ENCODE peak calls at places on chromosome 22, in six cellular contexts. E, O, P, W, Z and L are unnamed samples.

GRCh38 chr22:46791201-46791731 is 28.8 kb downstream of the TBC1D22A start:
- DNase-seq in W (no peak), P (no peak), E (no peak), O (no peak), Z (no peak), L (peak; percentile 45)

GRCh38 chr22:23055448-23056179 is 14.7 kb upstream of the GNAZ start:
- DNase-seq in O (no peak), Z (no peak), P (no peak), W (no peak), E (no peak), L (no peak)

GRCh38 chr22:42745118-42745517 is 24.4 kb upstream of the A4GALT start:
- DNase-seq in W (no peak), P (no peak), O (no peak), E (no peak), Z (no peak), L (no peak)

GRCh38 chr22:45863981-45864751 is 112.8 kb downstream of the WNT7B start:
- DNase-seq in E (peak; percentile 72), O (peak; percentile 67), Z (peak; percentile 45), W (peak; percentile 85), P (peak; percentile 77), L (peak; percentile 41)

GRCh38 chr22:28948404-28948803 is 65.0 kb downstream of the ZNRF3 start:
- DNase-seq in P (no peak), O (no peak), Z (no peak), W (no peak), E (no peak), L (no peak)

GRCh38 chr22:50048066-50048765 is 9.9 kb downstream of the TTLL8 start:
- DNase-seq in E (no peak), Z (no peak), W (no peak), P (no peak), O (no peak), L (no peak)

GRCh38 chr22:33002035-33002434 is 56.1 kb downstream of the SYN3 start:
- DNase-seq in P (no peak), O (no peak), W (no peak), Z (no peak), E (no peak), L (no peak)

GRCh38 chr22:23888615-23889401 is 5.4 kb upstream of the MIF start:
- DNase-seq in P (no peak), E (no peak), W (peak; percentile 54), O (no peak), Z (peak; percentile 15), L (no peak)

GRCh38 chr22:41052661-41053490 is 39.5 kb upstream of the EP300 start:
- DNase-seq in Z (no peak), O (no peak), E (no peak), P (no peak), W (no peak), L (no peak)

GRCh38 chr22:38735465-38736256 is 20.1 kb downstream of the SUN2 start:
- DNase-seq in Z (no peak), O (no peak), P (peak; percentile 65), E (no peak), W (no peak), L (no peak)

GRCh38 chr22:27662359-27663030 is 139.1 kb downstream of the MN1 start:
- DNase-seq in Z (no peak), O (no peak), P (no peak), W (no peak), E (no peak), L (peak; percentile 46)

GRCh38 chr22:42316988-42317387 is 46.5 kb upstream of the TCF20 start:
- DNase-seq in P (no peak), O (peak; percentile 51), Z (no peak), E (no peak), W (no peak), L (no peak)

GRCh38 chr22:29146101-29146560 is 59.6 kb upstream of the EMID1 start:
- DNase-seq in Z (no peak), O (no peak), P (no peak), W (no peak), E (no peak), L (no peak)

GRCh38 chr22:27668828-27669797 is 132.4 kb downstream of the MN1 start:
- DNase-seq in W (peak; percentile 7), Z (peak; percentile 58), P (peak; percentile 52), O (no peak), E (no peak), L (no peak)

GRCh38 chr22:23938328-23939016 is 22.5 kb downstream of the GSTT2B start:
- DNase-seq in P (no peak), W (no peak), Z (no peak), E (no peak), O (peak; percentile 56), L (no peak)

GRCh38 chr22:49997932-49998717 is 14.4 kb downstream of the IL17REL start:
- DNase-seq in E (no peak), P (peak; percentile 36), W (no peak), Z (no peak), O (no peak), L (no peak)

GRCh38 chr22:45537734-45538181 is 35.1 kb downstream of the FBLN1 start:
- DNase-seq in O (peak; percentile 90), P (no peak), W (no peak), Z (no peak), E (no peak), L (peak; percentile 21)

GRCh38 chr22:48316876-48317250 is 1510.8 kb downstream of the BRD1 start:
- DNase-seq in W (no peak), O (no peak), Z (no peak), P (no peak), E (no peak), L (no peak)

GRCh38 chr22:19019679-19020032 is 83.6 kb upstream of the PRODH start:
- DNase-seq in O (no peak), E (no peak), Z (no peak), P (no peak), W (no peak), L (no peak)

GRCh38 chr22:46099740-46100139 is 50.6 kb upstream of the PPARA start:
- DNase-seq in W (no peak), O (no peak), Z (no peak), P (no peak), E (no peak), L (no peak)

DNA sequence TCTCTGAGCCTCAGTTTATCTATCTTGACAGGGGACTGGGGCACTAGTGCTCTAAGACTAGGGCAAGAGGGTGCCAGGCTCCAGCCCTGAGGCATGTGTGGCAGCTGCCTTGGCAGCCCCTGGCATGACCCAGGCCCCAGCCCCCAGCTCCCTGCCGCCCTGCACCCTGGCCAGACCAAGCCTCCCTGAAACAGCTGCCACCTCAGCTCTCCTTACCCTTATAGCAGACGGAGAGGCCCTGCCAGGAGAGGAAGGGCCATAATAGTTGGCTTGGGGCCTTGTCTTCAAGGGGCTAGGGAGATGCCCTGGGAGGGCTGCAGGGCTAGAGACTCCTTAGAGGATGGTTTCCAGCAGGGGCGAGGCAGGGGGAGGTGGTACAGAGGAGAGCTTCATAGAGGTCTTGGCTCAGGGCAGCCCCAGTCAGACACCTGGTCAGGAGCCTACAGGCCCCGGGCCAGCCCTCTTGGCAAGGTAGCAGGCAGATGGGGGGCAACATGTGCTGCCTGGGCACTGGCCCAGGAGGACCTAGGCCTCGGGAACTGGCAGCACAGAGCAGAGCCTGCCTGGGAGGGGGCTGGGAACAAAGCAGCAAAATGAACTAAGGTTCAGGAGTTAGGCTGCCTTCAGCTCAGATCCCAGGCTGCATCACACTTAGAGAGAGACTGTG is 13.0 kb downstream of the SMTN start:
- DNase-seq in P (no peak), O (no peak), W (no peak), Z (no peak), E (no peak), L (no peak)
- TF ChIP-seq CTCF in P (no peak), O (no peak), W (no peak), Z (no peak), E (no peak), L (no peak)

GRCh38 chr22:37636949-37637273 is 2.6 kb upstream of the SH3BP1 start:
- DNase-seq in W (no peak), E (no peak), O (no peak), P (no peak), Z (no peak), L (no peak)
- H3K4me1 ChIP-seq in W (peaks cover 33% of the 10 kb centered on the region), E (peaks cover 52% of the 10 kb centered on the region), O (no peaks in the 10 kb centered on the region), P (peaks cover 91% of the 10 kb centered on the region), Z (peaks cover 10% of the 10 kb centered on the region), L (peaks cover 42% of the 10 kb centered on the region)

GRCh38 chr22:44369241-44369652 is 56.5 kb upstream of the SHISAL1 start:
- DNase-seq in E (no peak), Z (no peak), P (peak; percentile 35), O (no peak), W (peak; percentile 77), L (no peak)
- TF ChIP-seq CTCF in E (peak; percentile 27), Z (no peak), P (no peak), O (no peak), W (peak; percentile 66), L (no peak)

DNA sequence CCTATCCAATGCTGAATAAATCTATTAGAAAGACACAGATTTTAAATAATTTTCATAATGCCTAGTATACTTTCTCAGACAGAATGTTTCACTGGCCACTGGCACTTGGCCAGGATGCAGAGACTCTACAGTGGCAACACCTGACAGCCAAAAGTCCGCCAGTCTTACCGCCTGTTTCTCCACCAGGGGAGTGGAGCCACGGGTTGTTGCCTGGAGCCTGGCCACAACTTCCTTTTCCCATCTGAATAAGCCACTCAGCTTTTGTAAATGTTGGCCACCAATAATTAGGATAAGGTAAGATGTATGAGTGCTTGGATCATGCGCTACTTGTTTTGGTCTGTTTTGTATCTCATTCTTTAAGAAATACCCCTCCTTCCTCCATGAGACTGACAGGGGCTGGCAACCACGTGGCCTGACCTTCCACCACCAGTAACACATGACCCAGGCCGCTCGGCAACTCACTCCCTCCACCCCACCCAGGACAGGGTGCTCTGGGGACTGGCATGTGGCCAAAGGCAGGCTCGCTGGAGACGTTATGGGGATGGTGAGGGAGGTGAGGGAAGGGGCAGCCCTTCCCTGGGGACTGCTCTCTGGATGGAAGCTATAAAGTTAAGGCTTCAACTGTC is 93.0 kb upstream of the BID start:
- DNase-seq in E (no peak), P (no peak), Z (no peak), W (no peak), O (no peak), L (peak; percentile 35)
- H3K4me1 ChIP-seq in E (no peaks in the 10 kb centered on the region), P (no peaks in the 10 kb centered on the region), Z (no peaks in the 10 kb centered on the region), W (no peaks in the 10 kb centered on the region), O (peaks cover 4% of the 10 kb centered on the region), L (no peaks in the 10 kb centered on the region)

GRCh38 chr22:35860837-35861236 is 143.2 kb downstream of the APOL5 start:
- DNase-seq in W (no peak), E (peak; percentile 88), O (no peak), Z (no peak), P (no peak), L (no peak)

GRCh38 chr22:35862697-35863096 is 145.0 kb downstream of the APOL5 start:
- DNase-seq in Z (no peak), P (no peak), O (no peak), W (no peak), E (no peak), L (no peak)

GRCh38 chr22:35866646-35867045 is 149.0 kb downstream of the APOL5 start:
- DNase-seq in O (no peak), W (no peak), Z (no peak), E (peak; percentile 42), P (no peak), L (no peak)

GRCh38 chr22:35861451-35861850 is 143.8 kb downstream of the APOL5 start:
- DNase-seq in W (no peak), Z (no peak), O (no peak), P (no peak), E (peak; percentile 84), L (no peak)

GRCh38 chr22:35863432-35863831 is 145.8 kb downstream of the APOL5 start:
- DNase-seq in O (no peak), Z (no peak), P (no peak), W (no peak), E (peak; percentile 37), L (no peak)
- TF ChIP-seq CTCF in O (no peak), Z (no peak), P (no peak), W (no peak), E (no peak), L (no peak)